ENCODE peak calls at places on chromosomes 3 and 15, in nine cellular contexts. T is RWPE1, A is MCF 10A, Y is mammary epithelial cell, Q is endothelial cell, U is cardiac muscle cell, I is endodermal cell, L is breast epithelium, Z is choroid plexus epithelial cell. J is an unnamed sample.

GRCh38 chr15:48693474-48693873 is 48.0 kb upstream of the FBN1 start:
- DNase-seq in T (no peak), A (no peak), Y (no peak), Q (no peak), U (no peak), I (no peak), L (no peak), Z (peak), J (no peak)

GRCh38 chr3:16448691-16449090 is 64.8 kb downstream of the RFTN1 start:
- DNase-seq in T (peak), A (peak), Y (peak), Q (no peak), U (no peak), I (peak), L (no peak), Z (peak), J (no peak)

GRCh38 chr15:65789105-65789504 is 3.0 kb downstream of the DENND4A start:
- DNase-seq in T (no peak), A (no peak), Y (no peak), Q (no peak), U (no peak), I (no peak), L (no peak), Z (no peak), J (no peak)

GRCh38 chr15:29183071-29183831 is 86.4 kb downstream of the NSMCE3 start:
- DNase-seq in T (no peak), A (no peak), Y (peak), Q (no peak), U (no peak), I (no peak), L (no peak), Z (no peak), J (no peak)

GRCh38 chr3:115626006-115626409 is 2.7 kb downstream of the GAP43 start:
- DNase-seq in T (no peak), A (no peak), Y (no peak), Q (no peak), U (no peak), I (peak), L (no peak), Z (no peak), J (no peak)

GRCh38 chr3:181633556-181633955 is 78.2 kb upstream of the SOX2 start:
- DNase-seq in T (no peak), A (no peak), Y (no peak), Q (no peak), U (no peak), I (no peak), L (no peak), Z (no peak), J (no peak)

GRCh38 chr3:9746330-9746729 is 3.4 kb upstream of the OGG1 start:
- DNase-seq in T (no peak), A (peak), Y (no peak), Q (no peak), U (no peak), I (no peak), L (no peak), Z (peak), J (no peak)

GRCh38 chr3:194075088-194075615 is 60.8 kb upstream of the HES1 start:
- DNase-seq in T (no peak), A (no peak), Y (no peak), Q (no peak), U (no peak), I (no peak), L (no peak), Z (no peak), J (no peak)

GRCh38 chr3:72426618-72427397 is 421.4 kb downstream of the SHQ1 start:
- DNase-seq in T (no peak), A (no peak), Y (no peak), Q (no peak), U (no peak), I (no peak), L (no peak), Z (no peak), J (no peak)

GRCh38 chr15:63178034-63178433 is 11.4 kb upstream of the RAB8B start:
- DNase-seq in T (no peak), A (no peak), Y (no peak), Q (no peak), U (no peak), I (peak), L (no peak), Z (no peak), J (no peak)

GRCh38 chr3:56816061-56816460 is 14.3 kb upstream of the ARHGEF3 start:
- DNase-seq in T (no peak), A (no peak), Y (no peak), Q (no peak), U (no peak), I (no peak), L (no peak), Z (no peak), J (no peak)

GRCh38 chr3:13013994-13014754 is 59.1 kb downstream of the IQSEC1 start:
- DNase-seq in T (no peak), A (no peak), Y (no peak), Q (no peak), U (no peak), I (no peak), L (peak), Z (no peak), J (no peak)

GRCh38 chr3:51190199-51190598 is 194.9 kb upstream of the MANF start:
- DNase-seq in T (no peak), A (no peak), Y (no peak), Q (no peak), U (peak), I (no peak), L (no peak), Z (no peak), J (no peak)

GRCh38 chr15:24886538-24886937 is 68.2 kb upstream of the SNRPN start:
- DNase-seq in T (no peak), A (no peak), Y (no peak), Q (no peak), U (no peak), I (no peak), L (no peak), Z (no peak), J (no peak)

GRCh38 chr3:86793786-86794185 is 197.2 kb downstream of the VGLL3 start:
- DNase-seq in T (peak), A (peak), Y (peak), Q (no peak), U (peak), I (no peak), L (no peak), Z (peak), J (no peak)

GRCh38 chr15:91116379-91117067 is 16.5 kb downstream of the SV2B start:
- DNase-seq in T (peak), A (no peak), Y (peak), Q (no peak), U (peak), I (peak), L (no peak), Z (peak), J (no peak)

GRCh38 chr3:120093119-120093922 is 926 bp downstream of the GSK3B start:
- DNase-seq in T (no peak), A (peak), Y (no peak), Q (peak), U (peak), I (no peak), L (no peak), Z (peak), J (no peak)

GRCh38 chr3:12886106-12886679 is 44.8 kb upstream of the RPL32 start:
- DNase-seq in T (no peak), A (no peak), Y (no peak), Q (no peak), U (no peak), I (no peak), L (no peak), Z (no peak), J (no peak)

GRCh38 chr15:99098991-99099390 is 5.9 kb upstream of the SYNM start:
- DNase-seq in T (no peak), A (no peak), Y (no peak), Q (no peak), U (no peak), I (no peak), L (no peak), Z (no peak), J (peak)

GRCh38 chr15:52678468-52679231 is 538 bp downstream of the ATOSA start:
- DNase-seq in T (peak), A (peak), Y (peak), Q (peak), U (peak), I (peak), L (peak), Z (peak), J (peak)

GRCh38 chr15:100711479-100712130 is 109.2 kb downstream of the ASB7 start:
- DNase-seq in T (no peak), A (no peak), Y (no peak), Q (no peak), U (peak), I (no peak), L (peak), Z (no peak), J (no peak)

GRCh38 chr15:96365781-96366525 is 35.5 kb downstream of the NR2F2 start:
- DNase-seq in T (no peak), A (no peak), Y (no peak), Q (peak), U (no peak), I (peak), L (no peak), Z (no peak), J (no peak)

GRCh38 chr3:16788440-16789057 is 96.2 kb upstream of the PLCL2 start:
- DNase-seq in T (no peak), A (no peak), Y (no peak), Q (no peak), U (no peak), I (no peak), L (no peak), Z (no peak), J (no peak)

GRCh38 chr3:105526349-105527111 is 159.8 kb downstream of the ALCAM start:
- DNase-seq in T (peak), A (no peak), Y (peak), Q (no peak), U (no peak), I (no peak), L (no peak), Z (no peak), J (no peak)

GRCh38 chr15:57595011-57595866 is 3.5 kb downstream of the MYZAP start:
- DNase-seq in T (no peak), A (no peak), Y (no peak), Q (no peak), U (peak), I (no peak), L (no peak), Z (no peak), J (no peak)

GRCh38 chr15:32715276-32715675 is 2.5 kb upstream of the GREM1 start:
- DNase-seq in T (no peak), A (no peak), Y (peak), Q (no peak), U (no peak), I (no peak), L (no peak), Z (peak), J (no peak)

GRCh38 chr3:64238971-64239667 is 13.9 kb upstream of the PRICKLE2 start:
- DNase-seq in T (peak), A (peak), Y (peak), Q (no peak), U (peak), I (peak), L (no peak), Z (peak), J (no peak)

GRCh38 chr3:13878711-13879101 is 1.2 kb downstream of the WNT7A start:
- DNase-seq in T (no peak), A (peak), Y (no peak), Q (no peak), U (peak), I (no peak), L (no peak), Z (no peak), J (no peak)

GRCh38 chr3:133292251-133292650 is 107.6 kb upstream of the BFSP2 start:
- DNase-seq in T (no peak), A (no peak), Y (no peak), Q (no peak), U (no peak), I (no peak), L (no peak), Z (no peak), J (no peak)

GRCh38 chr3:44996556-44996969 is 20.5 kb downstream of the EXOSC7 start:
- DNase-seq in T (no peak), A (no peak), Y (no peak), Q (no peak), U (no peak), I (no peak), L (no peak), Z (no peak), J (no peak)

GRCh38 chr15:33031324-33031736 is 163.2 kb downstream of the FMN1 start:
- DNase-seq in T (no peak), A (peak), Y (peak), Q (no peak), U (no peak), I (no peak), L (no peak), Z (peak), J (no peak)

GRCh38 chr3:114351123-114351821 is 57.4 kb downstream of the TIGIT start:
- DNase-seq in T (no peak), A (no peak), Y (no peak), Q (no peak), U (no peak), I (no peak), L (no peak), Z (no peak), J (no peak)
- TF ChIP-seq CTCF in T (no peak), A (no peak), Y (no peak), Q (no peak), U (no peak), I (no peak), L (no peak), Z (no peak), J (no peak)

GRCh38 chr3:183541235-183541655 is 14.3 kb downstream of the KLHL6 start:
- DNase-seq in T (no peak), A (no peak), Y (no peak), Q (no peak), U (no peak), I (no peak), L (no peak), Z (no peak), J (no peak)
- TF ChIP-seq CTCF in T (no peak), A (no peak), Y (no peak), Q (no peak), U (no peak), I (no peak), L (no peak), Z (no peak), J (no peak)

GRCh38 chr3:113615976-113616375 is 80.5 kb downstream of the USF3 start:
- DNase-seq in T (no peak), A (no peak), Y (no peak), Q (no peak), U (no peak), I (no peak), L (no peak), Z (peak), J (no peak)
- TF ChIP-seq CTCF in T (no peak), A (no peak), Y (no peak), Q (no peak), U (no peak), I (no peak), L (no peak), Z (no peak), J (no peak)

GRCh38 chr3:154060606-154061380 is 60.4 kb upstream of the ARHGEF26 start:
- DNase-seq in T (peak), A (no peak), Y (peak), Q (no peak), U (peak), I (no peak), L (no peak), Z (peak), J (no peak)
- TF ChIP-seq CTCF in T (no peak), A (no peak), Y (no peak), Q (no peak), U (no peak), I (peak), L (no peak), Z (no peak), J (no peak)

GRCh38 chr3:126997455-126998038 is 14.6 kb downstream of the PLXNA1 start:
- DNase-seq in T (no peak), A (no peak), Y (no peak), Q (no peak), U (no peak), I (no peak), L (no peak), Z (no peak), J (no peak)
- TF ChIP-seq CTCF in T (no peak), A (no peak), Y (no peak), Q (no peak), U (no peak), I (no peak), L (no peak), Z (no peak), J (no peak)